ENCODE peak calls at places on chromosomes 2 and 18, in six cellular contexts. One of them, this sample, is unnamed.

GRCh38 chr2:77746780-77747179 is 224.6 kb upstream of the LRRTM4 start:
- DNase-seq in HepG2: peak; percentile 47
- DNase-seq in K562: no peak
- DNase-seq in SK-N-SH: peak; percentile 42
- DNase-seq in GM12878: no peak
- DNase-seq in H1: no peak
- DNase-seq in this sample: no peak

GRCh38 chr2:6352906-6353515 is 512.7 kb downstream of the CMPK2 start:
- DNase-seq in SK-N-SH: peak; percentile 59
- DNase-seq in K562: no peak
- DNase-seq in GM12878: no peak
- DNase-seq in HepG2: peak; percentile 33
- DNase-seq in H1: peak; percentile 88
- DNase-seq in this sample: peak; percentile 43

GRCh38 chr2:207137922-207138321 is 27.8 kb downstream of the KLF7 start:
- DNase-seq in K562: no peak
- DNase-seq in GM12878: no peak
- DNase-seq in SK-N-SH: no peak
- DNase-seq in HepG2: no peak
- DNase-seq in H1: no peak
- DNase-seq in this sample: no peak

GRCh38 chr2:112924348-112924747 is 13.4 kb downstream of the IL37 start:
- DNase-seq in HepG2: no peak
- DNase-seq in H1: no peak
- DNase-seq in GM12878: no peak
- DNase-seq in SK-N-SH: no peak
- DNase-seq in K562: no peak
- DNase-seq in this sample: no peak

GRCh38 chr2:101002562-101003277 is 631 bp downstream of the RPL31 start:
- DNase-seq in SK-N-SH: peak; percentile 43
- DNase-seq in GM12878: no peak
- DNase-seq in HepG2: peak; percentile 17
- DNase-seq in H1: no peak
- DNase-seq in K562: peak; percentile 27
- DNase-seq in this sample: no peak

GRCh38 chr18:25350561-25351201 is 1.3 kb downstream of the ZNF521 start:
- DNase-seq in SK-N-SH: peak; percentile 72
- DNase-seq in HepG2: no peak
- DNase-seq in GM12878: no peak
- DNase-seq in H1: peak; percentile 65
- DNase-seq in K562: no peak
- DNase-seq in this sample: no peak

GRCh38 chr2:974054-974453 is 23.4 kb downstream of the SNTG2 start:
- DNase-seq in HepG2: no peak
- DNase-seq in SK-N-SH: no peak
- DNase-seq in H1: no peak
- DNase-seq in GM12878: no peak
- DNase-seq in K562: no peak
- DNase-seq in this sample: no peak

GRCh38 chr18:35756506-35757117 is 175.1 kb downstream of the GALNT1 start:
- DNase-seq in H1: peak; percentile 67
- DNase-seq in HepG2: peak; percentile 45
- DNase-seq in K562: peak; percentile 59
- DNase-seq in SK-N-SH: peak; percentile 67
- DNase-seq in GM12878: no peak
- DNase-seq in this sample: peak; percentile 40

GRCh38 chr2:118130385-118130784 is 42.1 kb downstream of the INSIG2 start:
- DNase-seq in SK-N-SH: no peak
- DNase-seq in HepG2: no peak
- DNase-seq in GM12878: no peak
- DNase-seq in H1: no peak
- DNase-seq in K562: no peak
- DNase-seq in this sample: no peak

GRCh38 chr2:191230174-191230573 is 15.0 kb upstream of the MYO1B start:
- DNase-seq in SK-N-SH: no peak
- DNase-seq in GM12878: no peak
- DNase-seq in K562: no peak
- DNase-seq in HepG2: no peak
- DNase-seq in H1: no peak
- DNase-seq in this sample: no peak

GRCh38 chr18:33212363-33212762 is 228.2 kb downstream of the CCDC178 start:
- DNase-seq in K562: no peak
- DNase-seq in SK-N-SH: no peak
- DNase-seq in H1: no peak
- DNase-seq in HepG2: no peak
- DNase-seq in GM12878: no peak
- DNase-seq in this sample: no peak

GRCh38 chr2:120767486-120768005 is 31.9 kb downstream of the GLI2 start:
- DNase-seq in HepG2: no peak
- DNase-seq in SK-N-SH: no peak
- DNase-seq in GM12878: no peak
- DNase-seq in H1: no peak
- DNase-seq in K562: no peak
- DNase-seq in this sample: no peak

GRCh38 chr2:238136820-238137537 is 1.5 kb upstream of the KLHL30 start:
- DNase-seq in HepG2: peak; percentile 41
- DNase-seq in H1: no peak
- DNase-seq in K562: no peak
- DNase-seq in GM12878: no peak
- DNase-seq in SK-N-SH: no peak
- DNase-seq in this sample: no peak

GRCh38 chr2:223995569-223995968 is 38.3 kb downstream of the MRPL44 start:
- DNase-seq in HepG2: peak; percentile 47
- DNase-seq in SK-N-SH: no peak
- DNase-seq in GM12878: no peak
- DNase-seq in K562: no peak
- DNase-seq in H1: no peak
- DNase-seq in this sample: no peak

GRCh38 chr2:147860009-147860408 is 15.2 kb downstream of the ACVR2A start:
- DNase-seq in SK-N-SH: no peak
- DNase-seq in GM12878: no peak
- DNase-seq in HepG2: no peak
- DNase-seq in H1: no peak
- DNase-seq in K562: no peak
- DNase-seq in this sample: no peak
- TF ChIP-seq RFX5 in SK-N-SH: no peak
- TF ChIP-seq RFX5 in GM12878: no peak
- TF ChIP-seq RFX5 in HepG2: no peak
- TF ChIP-seq RFX5 in H1: no peak
- TF ChIP-seq RFX5 in K562: no peak
- TF ChIP-seq RFX5 in this sample: no peak

GRCh38 chr18:11852048-11852341 is 782 bp downstream of the CHMP1B start:
- DNase-seq in SK-N-SH: no peak
- DNase-seq in HepG2: no peak
- DNase-seq in H1: no peak
- DNase-seq in GM12878: no peak
- DNase-seq in K562: peak; percentile 35
- DNase-seq in this sample: no peak

GRCh38 chr18:11850821-11851155 is 425 bp upstream of the CHMP1B start:
- DNase-seq in HepG2: no peak
- DNase-seq in SK-N-SH: peak; percentile 38
- DNase-seq in GM12878: no peak
- DNase-seq in K562: no peak
- DNase-seq in H1: no peak
- DNase-seq in this sample: no peak

GRCh38 chr18:11849279-11849678 is 1.9 kb upstream of the CHMP1B start:
- DNase-seq in GM12878: no peak
- DNase-seq in SK-N-SH: no peak
- DNase-seq in H1: peak; percentile 17
- DNase-seq in K562: no peak
- DNase-seq in HepG2: no peak
- DNase-seq in this sample: no peak

GRCh38 chr18:11851156-11852047 is at the start of gene CHMP1B:
- DNase-seq in GM12878: peak; percentile 79
- DNase-seq in K562: peak; percentile 92
- DNase-seq in H1: peak; percentile 98
- DNase-seq in HepG2: peak; percentile 91
- DNase-seq in SK-N-SH: peak; percentile 94
- DNase-seq in this sample: peak; percentile 95

DNA sequence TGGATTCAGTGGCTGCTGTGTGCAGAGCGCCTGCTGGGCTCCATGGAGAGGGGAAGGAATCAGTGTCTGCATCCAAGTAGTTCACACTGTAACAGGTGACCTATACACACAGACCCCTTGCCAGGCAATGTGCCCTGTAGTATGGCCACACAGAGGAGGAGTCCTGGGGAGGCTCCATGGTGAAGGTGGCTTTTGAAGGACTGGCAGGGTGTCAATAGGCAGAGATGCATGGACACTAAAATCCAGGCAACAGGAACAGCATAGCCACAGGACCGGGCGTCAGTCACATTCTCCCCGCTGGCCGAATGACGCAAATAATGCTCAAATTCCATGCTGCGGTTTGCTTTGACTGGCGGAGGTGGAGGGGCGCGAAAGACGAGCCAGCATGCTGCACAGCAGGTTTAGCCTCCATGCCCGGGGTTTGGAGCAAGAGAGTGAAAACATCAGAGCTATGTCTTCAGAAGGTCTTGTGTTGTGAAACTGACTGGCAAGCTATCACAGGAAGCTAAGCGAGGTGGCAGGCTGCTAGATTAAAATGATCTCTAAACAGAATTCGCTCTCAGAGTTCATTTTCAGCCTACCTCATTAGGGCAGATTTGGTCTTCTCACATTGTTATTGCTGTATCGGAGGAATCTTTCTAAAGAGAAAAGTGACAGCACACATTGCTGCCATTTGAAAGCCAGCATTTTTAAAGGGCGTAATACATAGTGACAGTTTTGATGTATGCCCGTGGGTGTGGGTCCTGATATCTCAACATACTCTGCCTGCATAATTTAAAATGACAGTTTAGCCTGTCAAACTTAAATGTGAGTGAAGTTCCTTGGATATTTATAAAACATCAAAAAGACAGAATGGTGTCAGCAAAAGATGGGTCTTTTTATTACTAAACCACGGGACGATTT is 1.1 kb upstream of the CHMP1B start:
- DNase-seq in K562: peak; percentile 53
- DNase-seq in HepG2: peak; percentile 76
- DNase-seq in H1: peak; percentile 49
- DNase-seq in SK-N-SH: peak; percentile 39
- DNase-seq in GM12878: no peak
- DNase-seq in this sample: peak; percentile 86
- TF ChIP-seq EP300 in K562: peak; percentile 14
- TF ChIP-seq EP300 in HepG2: no peak
- TF ChIP-seq EP300 in H1: no peak
- TF ChIP-seq EP300 in SK-N-SH: no peak
- TF ChIP-seq EP300 in GM12878: peak; percentile 27
- TF ChIP-seq EP300 in this sample: peak; percentile 38

DNA sequence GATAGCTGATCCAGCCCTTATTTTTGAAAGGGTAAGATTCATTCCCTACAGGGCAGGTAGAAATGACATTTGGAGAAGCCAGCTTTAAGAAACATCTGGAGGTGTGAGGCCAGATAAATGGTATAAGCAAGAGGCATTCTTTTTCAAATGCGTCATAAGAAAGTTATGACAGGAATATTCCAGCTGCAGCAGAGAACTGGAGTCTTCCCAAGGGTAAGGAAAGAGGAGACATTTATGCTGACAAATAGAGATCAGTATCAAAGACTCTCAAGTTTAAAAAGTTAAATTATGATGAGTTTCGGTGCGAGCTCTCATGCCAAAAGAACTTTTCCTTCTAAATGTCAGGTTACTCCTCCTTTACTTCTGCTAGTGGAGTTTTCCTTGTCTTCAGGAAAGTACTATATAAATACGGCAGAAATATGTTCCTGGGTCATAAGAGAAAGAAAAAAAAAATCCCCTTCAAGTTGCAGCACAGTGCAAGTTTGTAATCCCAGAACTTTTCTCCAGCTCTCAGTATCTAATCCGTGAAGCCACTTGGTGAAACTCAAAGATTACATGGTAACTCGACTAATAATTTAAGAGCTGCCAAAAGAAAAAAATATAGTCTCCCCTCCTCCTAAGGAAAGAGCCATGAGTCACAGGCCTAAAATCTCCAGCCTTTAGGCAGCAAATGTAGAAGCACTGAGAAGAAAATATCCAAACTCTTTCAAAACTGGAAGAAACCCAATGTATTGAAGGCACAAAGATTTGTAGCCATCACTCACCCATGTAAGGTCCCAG is 428.1 kb downstream of the MEIS1 start:
- DNase-seq in K562: no peak
- DNase-seq in GM12878: no peak
- DNase-seq in HepG2: no peak
- DNase-seq in SK-N-SH: no peak
- DNase-seq in H1: no peak
- DNase-seq in this sample: no peak
- H3K4me1 ChIP-seq in K562: no peaks in the 10 kb centered on the region
- H3K4me1 ChIP-seq in GM12878: no peaks in the 10 kb centered on the region
- H3K4me1 ChIP-seq in HepG2: no peaks in the 10 kb centered on the region
- H3K4me1 ChIP-seq in SK-N-SH: peaks cover 14% of the 10 kb centered on the region
- H3K4me1 ChIP-seq in H1: no peaks in the 10 kb centered on the region
- H3K4me1 ChIP-seq in this sample: no peaks in the 10 kb centered on the region

GRCh38 chr18:58721586-58722160 is 50.4 kb downstream of the MALT1 start:
- DNase-seq in SK-N-SH: no peak
- DNase-seq in K562: no peak
- DNase-seq in HepG2: no peak
- DNase-seq in H1: no peak
- DNase-seq in GM12878: no peak
- DNase-seq in this sample: no peak
- TF ChIP-seq RFX5 in SK-N-SH: no peak
- TF ChIP-seq RFX5 in K562: no peak
- TF ChIP-seq RFX5 in HepG2: no peak
- TF ChIP-seq RFX5 in H1: no peak
- TF ChIP-seq RFX5 in GM12878: no peak
- TF ChIP-seq RFX5 in this sample: no peak

DNA sequence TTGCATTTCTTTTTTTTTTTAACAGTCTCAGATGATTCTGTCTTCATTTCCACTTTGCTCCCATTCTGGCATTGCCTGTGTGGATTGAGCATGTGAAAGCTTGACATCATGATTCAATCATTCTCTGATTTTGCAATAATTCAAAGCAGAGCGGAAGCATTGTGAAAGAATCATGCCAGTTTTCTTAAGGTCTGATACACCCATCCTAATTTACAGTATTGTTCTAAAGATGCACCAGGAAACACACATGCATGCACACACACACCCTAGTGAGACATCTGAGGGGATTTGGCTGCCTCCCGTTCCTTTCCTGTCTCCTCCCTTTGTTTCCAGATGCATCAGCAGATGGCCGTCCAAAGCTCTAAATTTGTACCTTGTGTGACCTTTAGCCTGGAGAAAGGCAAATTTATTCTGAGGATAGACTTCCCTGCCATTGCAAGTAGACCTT is 97.3 kb downstream of the FMNL2 start:
- DNase-seq in GM12878: no peak
- DNase-seq in K562: no peak
- DNase-seq in HepG2: peak; percentile 42
- DNase-seq in SK-N-SH: no peak
- DNase-seq in H1: no peak
- DNase-seq in this sample: peak; percentile 35
- TF ChIP-seq EP300 in GM12878: no peak
- TF ChIP-seq EP300 in K562: no peak
- TF ChIP-seq EP300 in HepG2: no peak
- TF ChIP-seq EP300 in SK-N-SH: no peak
- TF ChIP-seq EP300 in H1: no peak
- TF ChIP-seq EP300 in this sample: peak; percentile 90

This sample was measured in A549.